ENCODE peak calls at places on chromosomes 7 and 10, in five cellular contexts. X, Q, K, N and U are unnamed samples.

GRCh38 chr10:74113546-74113945 is 37.1 kb downstream of the AP3M1 start:
- DNase-seq in X (no peak), Q (no peak), K (no peak), N (no peak), U (no peak)

GRCh38 chr10:77936697-77937567 is 10.4 kb upstream of the DLG5 start:
- DNase-seq in X (no peak), Q (no peak), K (no peak), N (no peak), U (no peak)

GRCh38 chr10:6962576-6962975 is 382.5 kb upstream of the PRKCQ start:
- DNase-seq in X (no peak), Q (no peak), K (no peak), N (no peak), U (no peak)

GRCh38 chr7:151069841-151070572 is 10.6 kb downstream of the FASTK start:
- DNase-seq in X (no peak), Q (no peak), K (no peak), N (no peak), U (no peak)

GRCh38 chr10:75395955-75396860 is 5.4 kb downstream of the ZNF503 start:
- DNase-seq in X (peak), Q (peak), K (no peak), N (peak), U (no peak)

GRCh38 chr7:141649137-141649864 is 52.7 kb downstream of the DENND11 start:
- DNase-seq in X (peak), Q (no peak), K (no peak), N (no peak), U (no peak)

GRCh38 chr7:91567111-91568012 is 303.1 kb downstream of the FZD1 start:
- DNase-seq in X (no peak), Q (no peak), K (no peak), N (no peak), U (no peak)

GRCh38 chr7:92634924-92635519 is 44.8 kb upstream of the FAM133B start:
- DNase-seq in X (no peak), Q (peak), K (peak), N (no peak), U (no peak)

GRCh38 chr10:61899997-61900828 is 1.3 kb upstream of the ARID5B start:
- DNase-seq in X (peak), Q (peak), K (no peak), N (peak), U (peak)

GRCh38 chr7:1458676-1459511 is at the start of gene MICALL2:
- DNase-seq in X (peak), Q (peak), K (peak), N (peak), U (peak)

GRCh38 chr10:30869566-30869965 is 162.1 kb downstream of the ZNF438 start:
- DNase-seq in X (no peak), Q (no peak), K (no peak), N (no peak), U (no peak)

GRCh38 chr10:95242581-95243317 is 48.1 kb downstream of the PDLIM1 start:
- DNase-seq in X (peak), Q (no peak), K (no peak), N (no peak), U (peak)

GRCh38 chr10:122044045-122044661 is 55.2 kb downstream of the TACC2 start:
- DNase-seq in X (no peak), Q (peak), K (no peak), N (peak), U (no peak)

GRCh38 chr7:50598455-50599343 is 33.5 kb upstream of the DDC start:
- DNase-seq in X (no peak), Q (no peak), K (no peak), N (no peak), U (no peak)

GRCh38 chr7:151248191-151249033 is at the start of gene SMARCD3:
- DNase-seq in X (peak), Q (peak), K (no peak), N (peak), U (peak)

GRCh38 chr10:10092581-10092980 is 925.1 kb upstream of the CELF2 start:
- DNase-seq in X (no peak), Q (no peak), K (no peak), N (no peak), U (no peak)

GRCh38 chr10:63711866-63712716 is 190.9 kb downstream of the REEP3 start:
- DNase-seq in X (no peak), Q (peak), K (peak), N (peak), U (peak)

GRCh38 chr7:151393031-151393977 is 16.5 kb downstream of the WDR86 start:
- DNase-seq in X (no peak), Q (no peak), K (no peak), N (no peak), U (no peak)

GRCh38 chr7:117281562-117281961 is 41.3 kb downstream of the WNT2 start:
- DNase-seq in X (no peak), Q (no peak), K (no peak), N (no peak), U (no peak)

GRCh38 chr7:2006231-2006771 is 226.4 kb downstream of the MAD1L1 start:
- DNase-seq in X (no peak), Q (no peak), K (no peak), N (peak), U (peak)

GRCh38 chr10:77603529-77603927 is 34.1 kb downstream of the KCNMA1 start:
- DNase-seq in X (no peak), Q (peak), K (no peak), N (no peak), U (peak)

GRCh38 chr7:79876769-79877362 is 257.8 kb upstream of the GNAI1 start:
- DNase-seq in X (no peak), Q (no peak), K (no peak), N (no peak), U (no peak)

GRCh38 chr7:26216044-26216443 is 14.5 kb downstream of the CBX3 start:
- DNase-seq in X (no peak), Q (no peak), K (no peak), N (no peak), U (no peak)

GRCh38 chr7:135441791-135442190 is 68.1 kb downstream of the CNOT4 start:
- DNase-seq in X (no peak), Q (no peak), K (peak), N (no peak), U (no peak)

GRCh38 chr7:42753322-42753721 is 158.5 kb downstream of the C7orf25 start:
- DNase-seq in X (no peak), Q (no peak), K (no peak), N (no peak), U (no peak)

GRCh38 chr10:92142949-92143348 is 147.9 kb downstream of the CPEB3 start:
- DNase-seq in X (peak), Q (no peak), K (no peak), N (no peak), U (no peak)

GRCh38 chr7:149476791-149477190 is 15.9 kb upstream of the ZNF777 start:
- DNase-seq in X (no peak), Q (no peak), K (no peak), N (no peak), U (no peak)

GRCh38 chr10:93437000-93437945 is 44.9 kb downstream of the MYOF start:
- DNase-seq in X (no peak), Q (no peak), K (peak), N (peak), U (no peak)

GRCh38 chr10:114791768-114792167 is 29.8 kb upstream of the FHIP2A start:
- DNase-seq in X (no peak), Q (no peak), K (no peak), N (no peak), U (no peak)

GRCh38 chr10:17061418-17061817 is 68.2 kb downstream of the CUBN start:
- DNase-seq in X (no peak), Q (no peak), K (no peak), N (no peak), U (no peak)

GRCh38 chr7:33982425-33982786 is 77.1 kb downstream of the BMPER start:
- DNase-seq in X (no peak), Q (no peak), K (peak), N (no peak), U (no peak)

GRCh38 chr7:91265693-91266066 is 1.4 kb downstream of the FZD1 start:
- DNase-seq in X (no peak), Q (peak), K (no peak), N (no peak), U (no peak)

GRCh38 chr10:98149858-98150257 is 15.4 kb downstream of the R3HCC1L start:
- DNase-seq in X (no peak), Q (no peak), K (no peak), N (no peak), U (no peak)

GRCh38 chr7:86926732-86927131 is 132.7 kb downstream of the ELAPOR2 start:
- DNase-seq in X (peak), Q (peak), K (peak), N (peak), U (peak)

GRCh38 chr10:87764072-87764934 is 53.7 kb downstream of the ATAD1 start:
- DNase-seq in X (no peak), Q (no peak), K (no peak), N (no peak), U (no peak)

GRCh38 chr10:115948415-115948814 is 324.6 kb downstream of the GFRA1 start:
- DNase-seq in X (no peak), Q (no peak), K (no peak), N (no peak), U (no peak)

GRCh38 chr7:107937514-107937913 is 46.5 kb downstream of the DLD start:
- DNase-seq in X (no peak), Q (no peak), K (no peak), N (no peak), U (no peak)

DNA sequence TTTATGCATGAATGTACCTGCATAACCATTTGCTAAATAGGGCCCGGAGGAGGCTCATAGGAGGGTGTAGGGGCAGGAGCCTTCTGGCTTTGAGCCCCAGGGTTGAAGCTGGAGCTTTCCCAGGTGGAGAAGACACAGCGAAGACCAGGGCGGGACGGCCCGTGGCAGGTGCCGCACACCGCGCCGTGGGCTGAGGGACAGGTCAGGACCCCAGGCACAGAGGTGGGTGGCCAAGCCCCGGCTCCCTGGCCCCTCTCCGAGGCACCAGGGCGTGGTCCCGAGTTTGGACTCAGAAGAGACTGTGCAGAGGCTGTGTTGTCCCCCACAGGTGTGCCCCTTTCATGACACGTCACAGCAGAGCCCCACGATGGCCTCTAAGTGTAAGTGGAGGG is 56.5 kb downstream of the PWWP2B start:
- DNase-seq in X (peak), Q (no peak), K (no peak), N (no peak), U (no peak)
- TF ChIP-seq CTCF in X (peak), Q (no peak), K (no peak), N (no peak), U (no peak)

GRCh38 chr10:79098596-79099015 is 29.8 kb downstream of the ZMIZ1 start:
- DNase-seq in X (peak), Q (no peak), K (no peak), N (no peak), U (no peak)
- TF ChIP-seq CTCF in X (no peak), Q (no peak), K (no peak), N (no peak), U (no peak)

DNA sequence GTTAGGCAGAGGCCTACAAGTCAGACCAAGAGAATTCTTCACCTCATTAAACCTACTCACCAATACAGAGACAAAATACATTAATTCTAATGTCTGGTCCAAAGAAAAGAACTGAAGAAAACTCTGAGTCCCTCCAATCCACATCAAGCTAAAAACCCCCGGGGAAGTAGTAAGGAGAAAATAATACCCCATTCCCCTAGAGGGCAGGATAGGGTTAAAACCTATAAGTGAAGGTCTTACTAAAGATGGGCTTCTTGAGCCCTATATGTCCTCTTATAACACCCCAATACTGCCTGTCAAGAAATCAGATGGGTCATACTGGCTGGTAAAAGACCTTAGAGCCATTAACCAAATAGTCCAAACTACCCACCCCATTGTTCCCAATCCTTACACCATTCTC is 141.3 kb upstream of the TMEM106B start:
- DNase-seq in X (no peak), Q (no peak), K (no peak), N (no peak), U (no peak)
- TF ChIP-seq CTCF in X (no peak), Q (no peak), K (peak), N (no peak), U (peak)

DNA sequence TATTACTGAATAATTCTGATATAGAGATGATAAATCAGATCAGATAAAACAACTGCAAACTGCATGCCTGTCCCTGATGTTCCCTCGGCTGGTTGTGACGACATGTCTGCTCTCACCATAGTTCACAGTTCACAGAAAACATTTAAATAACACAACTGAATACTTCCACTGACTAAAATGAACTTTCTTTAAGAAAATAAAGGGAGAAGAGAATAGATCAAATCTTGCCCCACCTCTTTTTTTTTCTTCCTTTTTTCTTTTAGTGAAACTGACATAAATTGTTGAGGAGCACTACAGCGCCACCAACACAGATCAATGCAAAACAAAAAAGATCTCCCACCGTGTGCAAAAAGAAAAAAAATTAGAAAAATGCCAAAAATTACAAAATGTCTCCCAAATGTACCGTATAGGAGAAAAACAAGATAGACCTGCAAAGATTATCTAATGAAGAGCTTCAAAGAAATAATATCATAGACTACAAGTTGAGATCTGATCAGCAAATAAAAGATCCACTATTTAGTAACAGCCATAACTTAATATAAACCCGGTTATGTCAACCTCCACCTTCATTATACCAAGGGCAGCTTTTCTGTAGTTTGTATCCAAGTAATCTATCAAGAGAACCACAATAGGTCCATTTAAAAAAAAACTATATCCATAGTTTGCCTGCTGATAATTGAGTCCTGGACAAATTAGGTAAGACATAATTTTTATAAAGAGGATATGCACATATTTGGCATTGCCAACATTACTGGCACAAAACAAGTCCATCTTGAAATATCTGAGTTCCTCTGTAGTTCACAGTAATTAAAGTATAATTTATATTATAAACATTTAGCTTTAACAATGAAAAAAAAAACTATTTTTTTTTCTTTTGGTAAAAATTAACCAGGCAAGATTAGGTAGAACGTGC is 30.8 kb upstream of the EPC1 start:
- DNase-seq in X (peak), Q (no peak), K (peak), N (peak), U (no peak)
- TF ChIP-seq CTCF in X (peak), Q (no peak), K (peak), N (peak), U (peak)

GRCh38 chr7:6451224-6451705 is 3.5 kb upstream of the DAGLB start:
- DNase-seq in X (no peak), Q (no peak), K (no peak), N (no peak), U (no peak)

GRCh38 chr7:6444516-6445269 is 3.1 kb downstream of the DAGLB start:
- DNase-seq in X (no peak), Q (no peak), K (no peak), N (no peak), U (no peak)

GRCh38 chr7:6448943-6449543 is 1.3 kb upstream of the DAGLB start:
- DNase-seq in X (no peak), Q (no peak), K (no peak), N (no peak), U (no peak)

GRCh38 chr7:6446977-6447588 is 671 bp downstream of the DAGLB start:
- DNase-seq in X (peak), Q (peak), K (peak), N (peak), U (peak)

GRCh38 chr7:6447589-6448210 is at the start of gene DAGLB:
- DNase-seq in X (peak), Q (peak), K (peak), N (peak), U (peak)
- TF ChIP-seq CTCF in X (no peak), Q (no peak), K (no peak), N (no peak), U (no peak)

GRCh38 chr7:140397784-140398750 is at the start of gene SLC37A3:
- DNase-seq in X (peak), Q (peak), K (peak), N (peak), U (peak)
- TF ChIP-seq CTCF in X (no peak), Q (no peak), K (no peak), N (no peak), U (no peak)

DNA sequence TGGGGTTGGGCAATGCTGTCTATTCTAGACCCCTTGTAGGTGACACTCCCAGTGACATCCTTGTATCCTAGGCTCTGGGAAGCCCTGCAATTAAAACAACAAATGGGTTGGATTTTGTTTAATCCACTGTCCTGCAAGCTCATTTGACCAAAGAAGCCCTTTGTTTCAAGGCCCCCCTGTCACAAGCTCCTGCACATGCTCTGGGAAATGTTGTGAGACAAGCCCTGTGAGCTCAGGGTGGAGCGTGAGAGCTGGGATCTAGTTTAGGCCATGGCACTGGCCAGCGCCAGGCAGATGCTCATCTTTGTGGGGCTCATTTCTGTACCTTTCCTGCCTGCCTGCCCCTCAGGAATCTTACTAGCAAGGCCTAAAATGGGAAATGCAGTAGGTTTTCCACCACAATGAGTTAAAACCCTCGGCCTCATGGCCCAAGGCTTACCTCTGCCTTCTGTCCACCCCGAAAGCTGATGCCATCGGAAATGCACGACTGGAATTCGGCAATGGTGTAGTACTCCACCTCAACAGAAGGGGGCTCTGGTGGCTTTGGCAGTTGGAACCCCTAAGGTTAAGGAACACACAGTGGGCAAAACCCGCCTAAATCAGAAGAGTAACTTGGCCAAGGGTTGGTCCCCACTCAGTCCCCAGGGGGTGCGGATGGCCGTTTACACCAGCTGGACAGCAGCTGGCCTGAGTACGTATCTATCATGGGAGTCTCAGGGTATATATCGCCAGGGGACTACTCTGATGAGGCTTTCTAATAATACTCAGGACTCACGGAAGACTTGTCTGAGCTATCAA is 112.1 kb downstream of the NEURL1 start:
- DNase-seq in X (peak), Q (peak), K (peak), N (peak), U (peak)
- TF ChIP-seq CTCF in X (peak), Q (peak), K (peak), N (peak), U (peak)

GRCh38 chr10:43262902-43263466 is 3.9 kb downstream of the RASGEF1A start:
- DNase-seq in X (no peak), Q (no peak), K (no peak), N (no peak), U (no peak)

GRCh38 chr10:43264987-43265798 is 1.7 kb downstream of the RASGEF1A start:
- DNase-seq in X (no peak), Q (peak), K (no peak), N (no peak), U (no peak)

GRCh38 chr10:43264324-43264986 is 2.4 kb downstream of the RASGEF1A start:
- DNase-seq in X (no peak), Q (no peak), K (no peak), N (no peak), U (no peak)

GRCh38 chr10:43262043-43262901 is 4.6 kb downstream of the RASGEF1A start:
- DNase-seq in X (no peak), Q (peak), K (no peak), N (no peak), U (no peak)

GRCh38 chr10:43263551-43264323 is 3.1 kb downstream of the RASGEF1A start:
- DNase-seq in X (no peak), Q (no peak), K (no peak), N (no peak), U (no peak)
- TF ChIP-seq CTCF in X (no peak), Q (no peak), K (peak), N (no peak), U (no peak)